ENCODE peak calls at places on chromosomes 16 and 17, in five cellular contexts. L, O, C, G and R are unnamed samples.

GRCh38 chr16:17160285-17160854 is 310.4 kb downstream of the XYLT1 start:
- DNase-seq in L (no peak), O (no peak), C (no peak), G (no peak), R (no peak)

GRCh38 chr17:6654816-6655731 is 3.5 kb downstream of the C17orf100 start:
- DNase-seq in L (peak; percentile 38), O (no peak), C (peak; percentile 84), G (no peak), R (no peak)

GRCh38 chr17:12627177-12627629 is 38.5 kb upstream of the MYOCD start:
- DNase-seq in L (no peak), O (peak; percentile 23), C (no peak), G (no peak), R (no peak)

GRCh38 chr17:36127199-36127881 is 23.7 kb downstream of the CCL4 start:
- DNase-seq in L (no peak), O (no peak), C (no peak), G (no peak), R (peak; percentile 17)

GRCh38 chr17:4175921-4176802 is 33.2 kb downstream of the CYB5D2 start:
- DNase-seq in L (no peak), O (no peak), C (no peak), G (peak; percentile 71), R (peak; percentile 34)

GRCh38 chr16:86951831-86952598 is 365.2 kb downstream of the C16orf95 start:
- DNase-seq in L (no peak), O (no peak), C (no peak), G (no peak), R (no peak)

GRCh38 chr16:54062361-54063346 is 223.9 kb downstream of the IRX3 start:
- DNase-seq in L (no peak), O (no peak), C (peak; percentile 53), G (no peak), R (peak; percentile 48)

GRCh38 chr17:81119223-81120148 is 45.8 kb upstream of the PVALEF start:
- DNase-seq in L (peak; percentile 96), O (peak; percentile 48), C (peak; percentile 99), G (peak; percentile 65), R (peak; percentile 64)

GRCh38 chr17:7034955-7035590 is 742 bp upstream of the SLC16A13 start:
- DNase-seq in L (no peak), O (no peak), C (no peak), G (no peak), R (peak; percentile 60)

GRCh38 chr16:75256871-75257343 is 5.5 kb upstream of the BCAR1 start:
- DNase-seq in L (no peak), O (no peak), C (peak; percentile 69), G (no peak), R (no peak)

GRCh38 chr17:49707246-49707607 is 537 bp downstream of the SLC35B1 start:
- DNase-seq in L (no peak), O (no peak), C (no peak), G (peak; percentile 55), R (peak; percentile 40)

GRCh38 chr17:49480833-49481615 is 14.1 kb upstream of the NGFR start:
- DNase-seq in L (no peak), O (no peak), C (no peak), G (no peak), R (no peak)

GRCh38 chr17:77363821-77364361 is 223.1 kb downstream of the SEC14L1 start:
- DNase-seq in L (peak; percentile 63), O (no peak), C (peak; percentile 29), G (no peak), R (peak; percentile 28)

GRCh38 chr16:12147681-12148479 is 171.3 kb downstream of the SNX29 start:
- DNase-seq in L (no peak), O (peak; percentile 29), C (peak; percentile 67), G (no peak), R (peak; percentile 19)

DNA sequence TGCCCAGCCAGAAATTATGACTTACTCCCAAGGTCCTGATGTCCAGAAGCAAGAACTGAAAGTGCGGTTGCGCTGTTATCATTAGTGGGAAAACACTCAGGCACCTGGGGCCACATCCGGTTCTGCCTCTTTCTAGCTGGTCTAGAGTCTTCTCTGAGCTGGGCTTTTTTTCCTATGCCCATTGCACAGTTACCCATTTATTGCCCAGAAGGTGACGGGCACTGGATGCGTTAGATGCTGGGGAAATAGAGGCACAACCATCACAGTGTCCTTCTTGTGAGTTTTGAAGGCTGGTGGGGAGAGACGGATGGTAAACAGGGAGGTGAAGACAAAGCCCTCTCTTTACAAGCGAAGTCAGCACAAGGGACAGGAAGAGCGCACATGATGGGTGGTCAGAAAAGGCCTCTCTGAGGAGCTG is 37.7 kb downstream of the PLCG2 start:
- DNase-seq in L (no peak), O (no peak), C (no peak), G (no peak), R (no peak)
- H3K27ac ChIP-seq in L (no peak overlapping the region), O (no peak overlapping the region), C (no peak overlapping the region), G (peak overlapping the region; percentile 23), R (no peak overlapping the region)

GRCh38 chr16:68718596-68718995 is 18.5 kb upstream of the CDH1 start:
- DNase-seq in L (no peak), O (no peak), C (no peak), G (no peak), R (no peak)
- H3K27ac ChIP-seq in L (no peak overlapping the region), O (no peak overlapping the region), C (no peak overlapping the region), G (no peak overlapping the region), R (no peak overlapping the region)

DNA sequence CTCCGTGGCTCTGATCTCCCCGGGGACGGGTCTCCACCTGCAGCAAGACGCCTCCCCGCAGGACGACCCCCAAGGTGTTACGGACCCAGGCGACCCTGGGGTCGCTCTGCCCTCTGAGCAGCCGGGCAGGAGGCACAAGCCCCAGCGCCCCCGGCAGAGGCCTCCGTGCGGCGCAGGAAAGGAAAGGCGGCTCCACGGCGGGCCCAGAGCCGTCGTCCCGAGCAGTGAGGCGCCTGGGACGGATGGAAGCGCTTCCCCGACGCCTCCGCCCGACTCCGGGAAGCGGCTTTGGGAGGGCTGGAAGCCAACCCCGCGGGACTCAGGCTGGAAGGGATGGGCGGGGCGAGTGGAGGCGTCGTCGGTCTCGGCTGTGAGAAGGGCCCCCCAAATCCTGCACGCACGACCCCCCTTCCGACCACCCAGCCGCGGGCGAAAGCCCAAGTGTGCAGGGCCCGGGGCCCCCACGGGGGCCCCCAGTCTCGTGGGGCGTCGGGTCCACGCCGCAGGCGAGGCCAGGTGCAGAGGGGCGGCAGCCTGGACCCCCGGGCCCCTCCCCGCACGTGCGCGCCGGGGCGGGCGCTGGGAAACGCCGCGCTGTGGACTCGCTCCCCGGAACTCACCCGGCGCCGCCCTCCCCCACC is 32.7 kb upstream of the RPH3AL start:
- DNase-seq in L (no peak), O (peak; percentile 75), C (peak; percentile 63), G (peak; percentile 56), R (peak; percentile 52)
- H3K27ac ChIP-seq in L (peak overlapping the region; percentile 80), O (peak overlapping the region; percentile 79), C (no peak overlapping the region), G (no peak overlapping the region), R (no peak overlapping the region)

DNA sequence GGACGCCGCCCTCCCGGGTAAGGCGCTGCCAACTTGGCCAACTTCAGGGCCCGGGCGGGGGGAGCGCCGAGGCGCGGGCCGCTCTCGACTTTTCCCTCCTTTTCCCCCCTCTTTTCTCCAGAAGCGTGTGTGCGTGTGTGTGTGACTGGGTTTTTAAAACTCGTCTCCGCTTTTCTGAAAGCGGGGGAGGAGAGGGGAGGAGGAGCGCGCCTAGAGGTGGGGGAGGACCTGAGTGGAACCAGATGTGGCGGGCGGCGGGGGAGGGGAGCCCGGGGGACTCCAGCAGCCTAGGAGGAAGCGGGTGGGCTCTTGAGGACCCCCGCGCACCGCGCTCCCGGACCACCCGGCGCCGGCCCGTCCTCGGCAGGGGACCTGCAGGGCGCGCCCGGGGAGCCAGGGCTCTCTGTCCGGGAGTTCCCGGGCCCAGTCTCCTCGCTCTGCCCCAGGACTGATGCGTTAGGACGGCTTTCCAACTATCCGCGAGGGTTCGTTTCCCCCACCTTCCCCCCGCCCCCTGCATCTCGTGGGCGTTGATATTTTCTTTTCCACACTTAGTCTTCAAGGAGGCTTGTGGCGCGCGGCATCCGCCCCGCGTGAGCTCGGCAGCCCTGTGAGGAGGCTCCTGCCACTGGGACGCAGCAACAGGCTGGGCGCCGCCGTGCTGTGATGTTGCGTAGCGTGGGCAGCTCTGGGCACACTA is 584 bp downstream of the MRC2 start:
- DNase-seq in L (peak; percentile 32), O (peak; percentile 61), C (peak; percentile 37), G (no peak), R (peak; percentile 73)
- H3K27ac ChIP-seq in L (peak overlapping the region; percentile 95), O (peak overlapping the region; percentile 70), C (no peak overlapping the region), G (no peak overlapping the region), R (peak overlapping the region; percentile 33)

GRCh38 chr17:62965649-62966425 is at the start of gene TANC2:
- DNase-seq in L (peak; percentile 84), O (peak; percentile 82), C (peak; percentile 94), G (peak; percentile 89), R (peak; percentile 79)
- H3K27ac ChIP-seq in L (peak within 1 kb of the TSS; percentile 95), O (peak within 1 kb of the TSS; percentile 64), C (no peak within 1 kb of the TSS), G (peak within 1 kb of the TSS; percentile 76), R (peak within 1 kb of the TSS; percentile 41)

GRCh38 chr16:23496826-23497542 is 13.3 kb downstream of the GGA2 start:
- DNase-seq in L (peak; percentile 76), O (no peak), C (no peak), G (no peak), R (no peak)
- H3K27ac ChIP-seq in L (peak overlapping the region; percentile 86), O (peak overlapping the region; percentile 44), C (no peak overlapping the region), G (no peak overlapping the region), R (no peak overlapping the region)

GRCh38 chr17:74345433-74346241 is 16.0 kb downstream of the BTBD17 start:
- DNase-seq in L (no peak), O (no peak), C (no peak), G (no peak), R (no peak)
- H3K27ac ChIP-seq in L (no peak overlapping the region), O (no peak overlapping the region), C (no peak overlapping the region), G (no peak overlapping the region), R (no peak overlapping the region)